ENCODE peak calls at places on chromosome 4, in four cellular contexts. Z, M, S and U are unnamed samples.

GRCh38 chr4:156378053-156378665 is 424.5 kb upstream of the CTSO start:
- DNase-seq in Z (no peak), S (no peak), M (no peak), U (no peak)

GRCh38 chr4:181569553-181569952 is 673.6 kb upstream of the TENM3 start:
- DNase-seq in M (no peak), Z (no peak), S (peak; percentile 12), U (no peak)

GRCh38 chr4:141338238-141338637 is 117.5 kb downstream of the ZNF330 start:
- DNase-seq in S (no peak), M (no peak), Z (no peak), U (no peak)

GRCh38 chr4:78940752-78941151 is 1.5 kb upstream of the PAQR3 start:
- DNase-seq in M (no peak), Z (peak; percentile 23), S (no peak), U (no peak)

GRCh38 chr4:17468638-17469221 is 43.2 kb downstream of the QDPR start:
- DNase-seq in M (no peak), Z (no peak), S (no peak), U (no peak)

GRCh38 chr4:158998624-158999023 is 104.3 kb upstream of the RAPGEF2 start:
- DNase-seq in M (no peak), Z (no peak), S (no peak), U (no peak)

GRCh38 chr4:79476196-79476595 is 68.2 kb upstream of the GK2 start:
- DNase-seq in Z (no peak), M (no peak), S (no peak), U (no peak)

GRCh38 chr4:20589436-20589835 is 110.8 kb upstream of the PACRGL start:
- DNase-seq in Z (no peak), M (no peak), S (no peak), U (no peak)

GRCh38 chr4:130653842-130654241 is 1557.9 kb downstream of the C4orf33 start:
- DNase-seq in S (no peak), Z (no peak), M (no peak), U (no peak)

GRCh38 chr4:73257995-73258667 is 467 bp downstream of the ANKRD17 start:
- DNase-seq in Z (no peak), M (no peak), S (no peak), U (no peak)

GRCh38 chr4:88075336-88075735 is 67.9 kb downstream of the PKD2 start:
- DNase-seq in Z (no peak), S (no peak), M (no peak), U (no peak)

GRCh38 chr4:147682755-147683154 is 1.2 kb downstream of the PRMT9 start:
- DNase-seq in M (no peak), Z (no peak), S (no peak), U (no peak)

GRCh38 chr4:89108068-89108467 is 3.3 kb upstream of the TIGD2 start:
- DNase-seq in S (no peak), M (no peak), Z (no peak), U (no peak)

GRCh38 chr4:181611033-181611711 is 632.0 kb upstream of the TENM3 start:
- DNase-seq in Z (no peak), M (no peak), S (no peak), U (no peak)

GRCh38 chr4:6576512-6576911 is 1.5 kb downstream of the MAN2B2 start:
- DNase-seq in M (no peak), S (no peak), Z (no peak), U (no peak)

GRCh38 chr4:67456577-67457196 is 88.6 kb downstream of the CENPC start:
- DNase-seq in S (no peak), M (no peak), Z (no peak), U (no peak)

GRCh38 chr4:38639245-38639644 is 24.8 kb upstream of the KLF3 start:
- DNase-seq in S (no peak), M (no peak), Z (no peak), U (no peak)

GRCh38 chr4:113148925-113149324 is 99.5 kb downstream of the ANK2 start:
- DNase-seq in S (no peak), M (no peak), Z (no peak), U (no peak)

GRCh38 chr4:94695389-94695788 is 62.4 kb upstream of the BMPR1B start:
- DNase-seq in M (no peak), S (no peak), Z (no peak), U (no peak)

GRCh38 chr4:62487016-62487415 is 1286.9 kb downstream of the ADGRL3 start:
- DNase-seq in S (no peak), M (no peak), Z (no peak), U (no peak)

GRCh38 chr4:81398379-81398778 is 73.3 kb downstream of the RASGEF1B start:
- DNase-seq in Z (no peak), M (no peak), S (no peak), U (no peak)

GRCh38 chr4:153622093-153622492 is 62.0 kb upstream of the TLR2 start:
- DNase-seq in S (no peak), M (no peak), Z (no peak), U (no peak)

GRCh38 chr4:6562931-6563901 is 11.8 kb upstream of the MAN2B2 start:
- DNase-seq in S (no peak), M (no peak), Z (no peak), U (no peak)

GRCh38 chr4:140233811-140234696 is 80.1 kb upstream of the MAML3 start:
- DNase-seq in M (no peak), S (no peak), Z (no peak), U (no peak)

GRCh38 chr4:41625531-41625930 is 87.6 kb downstream of the LIMCH1 start:
- DNase-seq in M (no peak), S (no peak), Z (no peak), U (no peak)

GRCh38 chr4:14987054-14987453 is 15.2 kb upstream of the CPEB2 start:
- DNase-seq in M (no peak), S (no peak), Z (no peak), U (no peak)

GRCh38 chr4:1347410-1347864 is 429 bp downstream of the UVSSA start:
- DNase-seq in S (peak; percentile 29), M (peak; percentile 47), Z (peak; percentile 58), U (no peak)

GRCh38 chr4:7275490-7276154 is 83.3 kb downstream of the SORCS2 start:
- DNase-seq in Z (no peak), S (no peak), M (no peak), U (no peak)

GRCh38 chr4:18937746-18938145 is 916.2 kb upstream of the LCORL start:
- DNase-seq in S (no peak), Z (no peak), M (no peak), U (no peak)

GRCh38 chr4:6749340-6750171 is 33.0 kb upstream of the KIAA0232 start:
- DNase-seq in M (no peak), Z (no peak), S (no peak), U (no peak)

GRCh38 chr4:76488905-76489798 is 54.1 kb downstream of the SHROOM3 start:
- DNase-seq in S (no peak), M (no peak), Z (no peak), U (no peak)

GRCh38 chr4:14924945-14925344 is 77.3 kb upstream of the CPEB2 start:
- DNase-seq in S (no peak), M (no peak), Z (no peak), U (no peak)

GRCh38 chr4:64516176-64516575 is 106.9 kb upstream of the TECRL start:
- DNase-seq in M (no peak), S (no peak), Z (no peak), U (no peak)

GRCh38 chr4:110193822-110194761 is 4.3 kb downstream of the ELOVL6 start:
- DNase-seq in M (peak; percentile 80), S (peak; percentile 85), Z (peak; percentile 62), U (peak; percentile 63)

GRCh38 chr4:68326146-68326545 is 23.7 kb downstream of the YTHDC1 start:
- DNase-seq in S (no peak), M (no peak), Z (no peak), U (no peak)

GRCh38 chr4:87497141-87497540 is 32.0 kb downstream of the SPARCL1 start:
- DNase-seq in Z (peak; percentile 21), M (no peak), S (no peak), U (no peak)

GRCh38 chr4:139958738-139959096 is 195.3 kb downstream of the MAML3 start:
- DNase-seq in Z (no peak), M (no peak), S (no peak), U (no peak)

GRCh38 chr4:151489462-151490203 is 80.7 kb downstream of the FHIP1A start:
- DNase-seq in Z (no peak), M (no peak), S (no peak), U (no peak)